ENCODE peak calls at places on chromosomes 7 and 10, in five cellular contexts. N is T-helper 2 cell treated with Interferon-gamma antibody and Interleukin-4, amounts not matched to agents 5 μg/mL and 100 μg/mL, for 36 hours; Z is fibroblast of pulmonary artery; J is fibroblast of lung; H is cardiac muscle cell. M is an unnamed sample.

GRCh38 chr10:62025901-62026879 is 124.7 kb downstream of the ARID5B start:
- DNase-seq in N (no peak), Z (peak), J (no peak), H (no peak), M (no peak)

GRCh38 chr7:88321694-88322093 is 15.0 kb upstream of the STEAP4 start:
- DNase-seq in N (no peak), Z (no peak), J (no peak), H (no peak), M (no peak)

GRCh38 chr7:151453326-151453791 is 13.4 kb upstream of the CRYGN start:
- DNase-seq in N (no peak), Z (no peak), J (no peak), H (no peak), M (no peak)

GRCh38 chr10:30840386-30841074 is 191.1 kb downstream of the ZNF438 start:
- DNase-seq in N (no peak), Z (no peak), J (peak), H (no peak), M (no peak)

GRCh38 chr7:26398436-26399308 is 107.0 kb downstream of the SNX10 start:
- DNase-seq in N (peak), Z (peak), J (peak), H (peak), M (no peak)

GRCh38 chr10:43200538-43201390 is 62.5 kb downstream of the CSGALNACT2 start:
- DNase-seq in N (no peak), Z (no peak), J (no peak), H (no peak), M (no peak)

GRCh38 chr10:34171957-34172527 is 643.1 kb downstream of the PARD3 start:
- DNase-seq in N (no peak), Z (no peak), J (peak), H (no peak), M (no peak)

GRCh38 chr7:126856691-126857291 is 395.9 kb downstream of the GRM8 start:
- DNase-seq in N (no peak), Z (peak), J (no peak), H (peak), M (no peak)

GRCh38 chr10:109187677-109188076 is 735.6 kb downstream of the XPNPEP1 start:
- DNase-seq in N (no peak), Z (no peak), J (peak), H (no peak), M (no peak)

GRCh38 chr10:89702121-89702480 is 711 bp downstream of the KIF20B start:
- DNase-seq in N (peak), Z (no peak), J (peak), H (no peak), M (no peak)

GRCh38 chr7:145036592-145037386 is 200.9 kb upstream of the TPK1 start:
- DNase-seq in N (no peak), Z (peak), J (peak), H (peak), M (no peak)